ENCODE peak calls at places on chromosome 3, in ten cellular contexts. One of them, this sample, is unnamed.

GRCh38 chr3:14898929-14899328 is 48.5 kb upstream of the NR2C2 start:
- DNase-seq in A673: no peak
- DNase-seq in CD4-positive, alpha-beta memory T cell: no peak
- DNase-seq in WERI-Rb-1: no peak
- DNase-seq in right lobe of liver: no peak
- DNase-seq in body of pancreas: no peak
- DNase-seq in cardiac muscle cell: no peak
- DNase-seq in vagina: no peak
- DNase-seq in thoracic aorta: no peak
- DNase-seq in brain microvascular endothelial cell: no peak
- DNase-seq in this sample: no peak

GRCh38 chr3:87810427-87810826 is 248.4 kb downstream of the CGGBP1 start:
- DNase-seq in A673: no peak
- DNase-seq in CD4-positive, alpha-beta memory T cell: no peak
- DNase-seq in WERI-Rb-1: no peak
- DNase-seq in right lobe of liver: no peak
- DNase-seq in body of pancreas: no peak
- DNase-seq in cardiac muscle cell: no peak
- DNase-seq in vagina: no peak
- DNase-seq in thoracic aorta: no peak
- DNase-seq in brain microvascular endothelial cell: peak; percentile 36
- DNase-seq in this sample: no peak

GRCh38 chr3:30289324-30289723 is 317.1 kb upstream of the TGFBR2 start:
- DNase-seq in A673: no peak
- DNase-seq in CD4-positive, alpha-beta memory T cell: no peak
- DNase-seq in WERI-Rb-1: no peak
- DNase-seq in right lobe of liver: no peak
- DNase-seq in body of pancreas: no peak
- DNase-seq in cardiac muscle cell: no peak
- DNase-seq in vagina: no peak
- DNase-seq in thoracic aorta: no peak
- DNase-seq in brain microvascular endothelial cell: no peak
- DNase-seq in this sample: no peak

GRCh38 chr3:57224856-57225255 is 2.7 kb upstream of the APPL1 start:
- DNase-seq in A673: no peak
- DNase-seq in CD4-positive, alpha-beta memory T cell: no peak
- DNase-seq in WERI-Rb-1: no peak
- DNase-seq in right lobe of liver: no peak
- DNase-seq in body of pancreas: no peak
- DNase-seq in cardiac muscle cell: no peak
- DNase-seq in vagina: no peak
- DNase-seq in thoracic aorta: no peak
- DNase-seq in brain microvascular endothelial cell: no peak
- DNase-seq in this sample: no peak

GRCh38 chr3:73580343-73580742 is 44.4 kb downstream of the PDZRN3 start:
- DNase-seq in A673: no peak
- DNase-seq in CD4-positive, alpha-beta memory T cell: no peak
- DNase-seq in WERI-Rb-1: no peak
- DNase-seq in right lobe of liver: no peak
- DNase-seq in body of pancreas: no peak
- DNase-seq in cardiac muscle cell: no peak
- DNase-seq in vagina: no peak
- DNase-seq in thoracic aorta: no peak
- DNase-seq in brain microvascular endothelial cell: peak; percentile 91
- DNase-seq in this sample: no peak

GRCh38 chr3:43105597-43106292 is at the start of gene POMGNT2:
- DNase-seq in A673: peak; percentile 81
- DNase-seq in CD4-positive, alpha-beta memory T cell: peak; percentile 86
- DNase-seq in WERI-Rb-1: peak; percentile 93
- DNase-seq in right lobe of liver: peak; percentile 95
- DNase-seq in body of pancreas: peak; percentile 92
- DNase-seq in cardiac muscle cell: peak; percentile 94
- DNase-seq in vagina: no peak
- DNase-seq in thoracic aorta: peak; percentile 53
- DNase-seq in brain microvascular endothelial cell: peak; percentile 70
- DNase-seq in this sample: peak; percentile 98

GRCh38 chr3:118102737-118103136 is 931.9 kb downstream of the IGSF11 start:
- DNase-seq in A673: no peak
- DNase-seq in CD4-positive, alpha-beta memory T cell: no peak
- DNase-seq in WERI-Rb-1: no peak
- DNase-seq in right lobe of liver: no peak
- DNase-seq in body of pancreas: no peak
- DNase-seq in cardiac muscle cell: no peak
- DNase-seq in vagina: no peak
- DNase-seq in thoracic aorta: no peak
- DNase-seq in brain microvascular endothelial cell: no peak
- DNase-seq in this sample: no peak

GRCh38 chr3:87607234-87607633 is 330.9 kb upstream of the POU1F1 start:
- DNase-seq in A673: no peak
- DNase-seq in CD4-positive, alpha-beta memory T cell: no peak
- DNase-seq in WERI-Rb-1: no peak
- DNase-seq in right lobe of liver: no peak
- DNase-seq in body of pancreas: no peak
- DNase-seq in cardiac muscle cell: no peak
- DNase-seq in vagina: no peak
- DNase-seq in thoracic aorta: no peak
- DNase-seq in brain microvascular endothelial cell: no peak
- DNase-seq in this sample: no peak

GRCh38 chr3:57972421-57973111 is 35.7 kb upstream of the FLNB start:
- DNase-seq in A673: no peak
- DNase-seq in CD4-positive, alpha-beta memory T cell: no peak
- DNase-seq in WERI-Rb-1: no peak
- DNase-seq in right lobe of liver: no peak
- DNase-seq in body of pancreas: no peak
- DNase-seq in cardiac muscle cell: no peak
- DNase-seq in vagina: no peak
- DNase-seq in thoracic aorta: no peak
- DNase-seq in brain microvascular endothelial cell: no peak
- DNase-seq in this sample: no peak

GRCh38 chr3:33372218-33373081 is 67.8 kb downstream of the UBP1 start:
- DNase-seq in A673: peak; percentile 76
- DNase-seq in CD4-positive, alpha-beta memory T cell: peak; percentile 39
- DNase-seq in WERI-Rb-1: peak; percentile 36
- DNase-seq in right lobe of liver: no peak
- DNase-seq in body of pancreas: peak; percentile 53
- DNase-seq in cardiac muscle cell: peak; percentile 59
- DNase-seq in vagina: no peak
- DNase-seq in thoracic aorta: no peak
- DNase-seq in brain microvascular endothelial cell: peak; percentile 60
- DNase-seq in this sample: peak; percentile 50

GRCh38 chr3:71251156-71251775 is 332.3 kb downstream of the FOXP1 start:
- DNase-seq in A673: no peak
- DNase-seq in CD4-positive, alpha-beta memory T cell: no peak
- DNase-seq in WERI-Rb-1: no peak
- DNase-seq in right lobe of liver: no peak
- DNase-seq in body of pancreas: no peak
- DNase-seq in cardiac muscle cell: no peak
- DNase-seq in vagina: no peak
- DNase-seq in thoracic aorta: no peak
- DNase-seq in brain microvascular endothelial cell: peak; percentile 99
- DNase-seq in this sample: no peak

GRCh38 chr3:29949131-29949530 is 657.3 kb upstream of the TGFBR2 start:
- DNase-seq in A673: peak; percentile 60
- DNase-seq in CD4-positive, alpha-beta memory T cell: no peak
- DNase-seq in WERI-Rb-1: no peak
- DNase-seq in right lobe of liver: no peak
- DNase-seq in body of pancreas: no peak
- DNase-seq in cardiac muscle cell: no peak
- DNase-seq in vagina: no peak
- DNase-seq in thoracic aorta: no peak
- DNase-seq in brain microvascular endothelial cell: no peak
- DNase-seq in this sample: no peak

GRCh38 chr3:66406841-66407240 is 94.0 kb downstream of the LRIG1 start:
- DNase-seq in A673: no peak
- DNase-seq in CD4-positive, alpha-beta memory T cell: no peak
- DNase-seq in WERI-Rb-1: no peak
- DNase-seq in right lobe of liver: no peak
- DNase-seq in body of pancreas: no peak
- DNase-seq in cardiac muscle cell: no peak
- DNase-seq in vagina: no peak
- DNase-seq in thoracic aorta: no peak
- DNase-seq in brain microvascular endothelial cell: no peak
- DNase-seq in this sample: no peak

GRCh38 chr3:109818081-109818480 is 480.7 kb upstream of the DPPA4 start:
- DNase-seq in A673: no peak
- DNase-seq in CD4-positive, alpha-beta memory T cell: no peak
- DNase-seq in WERI-Rb-1: no peak
- DNase-seq in right lobe of liver: no peak
- DNase-seq in body of pancreas: no peak
- DNase-seq in cardiac muscle cell: no peak
- DNase-seq in vagina: no peak
- DNase-seq in thoracic aorta: no peak
- DNase-seq in brain microvascular endothelial cell: no peak
- DNase-seq in this sample: no peak

GRCh38 chr3:110521019-110521418 is 550.6 kb upstream of the NECTIN3 start:
- DNase-seq in A673: no peak
- DNase-seq in CD4-positive, alpha-beta memory T cell: no peak
- DNase-seq in WERI-Rb-1: no peak
- DNase-seq in right lobe of liver: no peak
- DNase-seq in body of pancreas: no peak
- DNase-seq in cardiac muscle cell: no peak
- DNase-seq in vagina: no peak
- DNase-seq in thoracic aorta: no peak
- DNase-seq in brain microvascular endothelial cell: peak; percentile 95
- DNase-seq in this sample: no peak

GRCh38 chr3:49602877-49603411 is 48.7 kb downstream of the BSN start:
- DNase-seq in A673: no peak
- DNase-seq in CD4-positive, alpha-beta memory T cell: peak; percentile 44
- DNase-seq in WERI-Rb-1: no peak
- DNase-seq in right lobe of liver: no peak
- DNase-seq in body of pancreas: no peak
- DNase-seq in cardiac muscle cell: no peak
- DNase-seq in vagina: no peak
- DNase-seq in thoracic aorta: no peak
- DNase-seq in brain microvascular endothelial cell: no peak
- DNase-seq in this sample: no peak

DNA sequence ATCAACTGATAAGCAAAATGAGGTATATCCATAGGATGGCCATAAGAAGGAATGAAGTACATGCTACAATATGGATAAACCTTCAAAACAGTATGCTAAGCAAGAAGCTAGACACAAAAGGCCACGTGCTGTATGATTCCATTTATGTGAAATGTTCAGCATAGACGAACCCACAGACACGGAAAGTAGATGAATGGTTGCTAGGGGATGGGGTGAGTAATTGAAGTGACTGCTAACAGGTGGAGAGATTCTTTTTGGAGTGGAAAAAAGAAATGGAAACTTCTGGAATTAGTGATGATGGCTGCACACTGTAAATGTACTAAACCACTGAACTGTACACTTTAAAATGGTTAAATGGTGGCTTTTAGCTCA is 630 bp upstream of the EFCAB12 start:
- DNase-seq in A673: no peak
- DNase-seq in CD4-positive, alpha-beta memory T cell: peak; percentile 5
- DNase-seq in WERI-Rb-1: no peak
- DNase-seq in right lobe of liver: no peak
- DNase-seq in body of pancreas: no peak
- DNase-seq in cardiac muscle cell: no peak
- DNase-seq in vagina: no peak
- DNase-seq in thoracic aorta: no peak
- DNase-seq in brain microvascular endothelial cell: no peak
- DNase-seq in this sample: no peak
- H3K4me3 ChIP-seq in A673: peak overlapping the region; percentile 52
- H3K4me3 ChIP-seq in CD4-positive, alpha-beta memory T cell: no peak overlapping the region
- H3K4me3 ChIP-seq in WERI-Rb-1: no peak overlapping the region
- H3K4me3 ChIP-seq in right lobe of liver: no peak overlapping the region
- H3K4me3 ChIP-seq in body of pancreas: no peak overlapping the region
- H3K4me3 ChIP-seq in cardiac muscle cell: no peak overlapping the region
- H3K4me3 ChIP-seq in vagina: no peak overlapping the region
- H3K4me3 ChIP-seq in thoracic aorta: peak overlapping the region; percentile 81
- H3K4me3 ChIP-seq in brain microvascular endothelial cell: no peak overlapping the region
- H3K4me3 ChIP-seq in this sample: no peak overlapping the region

GRCh38 chr3:193909387-193909786 is 226.6 kb upstream of the HES1 start:
- DNase-seq in A673: no peak
- DNase-seq in CD4-positive, alpha-beta memory T cell: no peak
- DNase-seq in WERI-Rb-1: no peak
- DNase-seq in right lobe of liver: no peak
- DNase-seq in body of pancreas: no peak
- DNase-seq in cardiac muscle cell: no peak
- DNase-seq in vagina: no peak
- DNase-seq in thoracic aorta: no peak
- DNase-seq in brain microvascular endothelial cell: no peak
- DNase-seq in this sample: no peak
- H3K27me3 ChIP-seq in A673: no peaks in the 10 kb centered on the region
- H3K27me3 ChIP-seq in CD4-positive, alpha-beta memory T cell: no peaks in the 10 kb centered on the region
- H3K27me3 ChIP-seq in WERI-Rb-1: no peaks in the 10 kb centered on the region
- H3K27me3 ChIP-seq in right lobe of liver: no peaks in the 10 kb centered on the region
- H3K27me3 ChIP-seq in body of pancreas: no peaks in the 10 kb centered on the region
- H3K27me3 ChIP-seq in cardiac muscle cell: no peaks in the 10 kb centered on the region
- H3K27me3 ChIP-seq in vagina: no peaks in the 10 kb centered on the region
- H3K27me3 ChIP-seq in thoracic aorta: no peaks in the 10 kb centered on the region
- H3K27me3 ChIP-seq in brain microvascular endothelial cell: peaks cover 12% of the 10 kb centered on the region
- H3K27me3 ChIP-seq in this sample: no peaks in the 10 kb centered on the region

GRCh38 chr3:151976211-151977050 is 103.0 kb downstream of the SUCNR1 start:
- DNase-seq in A673: peak; percentile 84
- DNase-seq in CD4-positive, alpha-beta memory T cell: no peak
- DNase-seq in WERI-Rb-1: no peak
- DNase-seq in right lobe of liver: no peak
- DNase-seq in body of pancreas: no peak
- DNase-seq in cardiac muscle cell: no peak
- DNase-seq in vagina: no peak
- DNase-seq in thoracic aorta: peak; percentile 2
- DNase-seq in brain microvascular endothelial cell: peak; percentile 95
- DNase-seq in this sample: no peak
- H3K4me3 ChIP-seq in A673: no peak overlapping the region
- H3K4me3 ChIP-seq in CD4-positive, alpha-beta memory T cell: no peak overlapping the region
- H3K4me3 ChIP-seq in WERI-Rb-1: no peak overlapping the region
- H3K4me3 ChIP-seq in right lobe of liver: peak overlapping the region; percentile 32
- H3K4me3 ChIP-seq in body of pancreas: no peak overlapping the region
- H3K4me3 ChIP-seq in cardiac muscle cell: no peak overlapping the region
- H3K4me3 ChIP-seq in vagina: no peak overlapping the region
- H3K4me3 ChIP-seq in thoracic aorta: peak overlapping the region; percentile 3
- H3K4me3 ChIP-seq in brain microvascular endothelial cell: no peak overlapping the region
- H3K4me3 ChIP-seq in this sample: no peak overlapping the region

GRCh38 chr3:194775266-194775665 is 89.6 kb downstream of the FAM43A start:
- DNase-seq in A673: no peak
- DNase-seq in CD4-positive, alpha-beta memory T cell: no peak
- DNase-seq in WERI-Rb-1: no peak
- DNase-seq in right lobe of liver: no peak
- DNase-seq in body of pancreas: no peak
- DNase-seq in cardiac muscle cell: no peak
- DNase-seq in vagina: no peak
- DNase-seq in thoracic aorta: no peak
- DNase-seq in brain microvascular endothelial cell: no peak
- DNase-seq in this sample: no peak
- H3K27me3 ChIP-seq in A673: no peaks in the 10 kb centered on the region
- H3K27me3 ChIP-seq in CD4-positive, alpha-beta memory T cell: peaks cover 4% of the 10 kb centered on the region
- H3K27me3 ChIP-seq in WERI-Rb-1: no peaks in the 10 kb centered on the region
- H3K27me3 ChIP-seq in right lobe of liver: no peaks in the 10 kb centered on the region
- H3K27me3 ChIP-seq in body of pancreas: no peaks in the 10 kb centered on the region
- H3K27me3 ChIP-seq in cardiac muscle cell: no peaks in the 10 kb centered on the region
- H3K27me3 ChIP-seq in vagina: no peaks in the 10 kb centered on the region
- H3K27me3 ChIP-seq in thoracic aorta: no peaks in the 10 kb centered on the region
- H3K27me3 ChIP-seq in brain microvascular endothelial cell: no peaks in the 10 kb centered on the region
- H3K27me3 ChIP-seq in this sample: peaks cover 2% of the 10 kb centered on the region